ENCODE peak calls at places on chromosome 16, in four cellular contexts. One of them, this sample, is unnamed.

GRCh38 chr16:54072237-54072636 is 214.3 kb downstream of the IRX3 start:
- DNase-seq in cardiac muscle cell: no peak
- DNase-seq in activated naive CD4-positive, alpha-beta T cell treated with Interleukin-2 at 50 U/mL for 16 hours: no peak
- DNase-seq in NCI-H748 treated with DMSO at 0.1 percent for 48 hours: no peak
- DNase-seq in this sample: no peak

GRCh38 chr16:10172848-10173655 is 9.2 kb downstream of the GRIN2A start:
- DNase-seq in activated naive CD4-positive, alpha-beta T cell treated with Interleukin-2 at 50 U/mL for 16 hours: no peak
- DNase-seq in NCI-H748 treated with DMSO at 0.1 percent for 48 hours: no peak
- DNase-seq in cardiac muscle cell: no peak
- DNase-seq in this sample: no peak

GRCh38 chr16:83653785-83654184 is 154.0 kb upstream of the HSBP1 start:
- DNase-seq in cardiac muscle cell: peak
- DNase-seq in activated naive CD4-positive, alpha-beta T cell treated with Interleukin-2 at 50 U/mL for 16 hours: no peak
- DNase-seq in NCI-H748 treated with DMSO at 0.1 percent for 48 hours: no peak
- DNase-seq in this sample: no peak

GRCh38 chr16:88534731-88535141 is 35.5 kb upstream of the ZC3H18 start:
- DNase-seq in NCI-H748 treated with DMSO at 0.1 percent for 48 hours: no peak
- DNase-seq in activated naive CD4-positive, alpha-beta T cell treated with Interleukin-2 at 50 U/mL for 16 hours: peak
- DNase-seq in cardiac muscle cell: peak
- DNase-seq in this sample: no peak

GRCh38 chr16:87895641-87896141 is 26.4 kb upstream of the SLC7A5 start:
- DNase-seq in activated naive CD4-positive, alpha-beta T cell treated with Interleukin-2 at 50 U/mL for 16 hours: peak
- DNase-seq in cardiac muscle cell: peak
- DNase-seq in NCI-H748 treated with DMSO at 0.1 percent for 48 hours: no peak
- DNase-seq in this sample: no peak

GRCh38 chr16:30721606-30722005 is 22.6 kb downstream of the SRCAP start:
- DNase-seq in cardiac muscle cell: no peak
- DNase-seq in NCI-H748 treated with DMSO at 0.1 percent for 48 hours: no peak
- DNase-seq in activated naive CD4-positive, alpha-beta T cell treated with Interleukin-2 at 50 U/mL for 16 hours: no peak
- DNase-seq in this sample: no peak

GRCh38 chr16:84115919-84116719 is 623 bp downstream of the MBTPS1 start:
- DNase-seq in NCI-H748 treated with DMSO at 0.1 percent for 48 hours: no peak
- DNase-seq in cardiac muscle cell: peak
- DNase-seq in activated naive CD4-positive, alpha-beta T cell treated with Interleukin-2 at 50 U/mL for 16 hours: no peak
- DNase-seq in this sample: no peak

GRCh38 chr16:29775742-29776408 is 2.2 kb upstream of the ZG16 start:
- DNase-seq in cardiac muscle cell: peak
- DNase-seq in NCI-H748 treated with DMSO at 0.1 percent for 48 hours: no peak
- DNase-seq in activated naive CD4-positive, alpha-beta T cell treated with Interleukin-2 at 50 U/mL for 16 hours: no peak
- DNase-seq in this sample: no peak

GRCh38 chr16:89471225-89471624 is 19.1 kb downstream of the ANKRD11 start:
- DNase-seq in NCI-H748 treated with DMSO at 0.1 percent for 48 hours: no peak
- DNase-seq in cardiac muscle cell: peak
- DNase-seq in activated naive CD4-positive, alpha-beta T cell treated with Interleukin-2 at 50 U/mL for 16 hours: no peak
- DNase-seq in this sample: no peak

GRCh38 chr16:54946909-54947308 is 16.2 kb downstream of the IRX5 start:
- DNase-seq in NCI-H748 treated with DMSO at 0.1 percent for 48 hours: no peak
- DNase-seq in cardiac muscle cell: no peak
- DNase-seq in activated naive CD4-positive, alpha-beta T cell treated with Interleukin-2 at 50 U/mL for 16 hours: no peak
- DNase-seq in this sample: peak

GRCh38 chr16:77955127-77955526 is 67.2 kb upstream of the CLEC3A start:
- DNase-seq in activated naive CD4-positive, alpha-beta T cell treated with Interleukin-2 at 50 U/mL for 16 hours: no peak
- DNase-seq in NCI-H748 treated with DMSO at 0.1 percent for 48 hours: no peak
- DNase-seq in cardiac muscle cell: no peak
- DNase-seq in this sample: no peak

GRCh38 chr16:80743772-80744171 is 60.6 kb downstream of the CDYL2 start:
- DNase-seq in cardiac muscle cell: no peak
- DNase-seq in NCI-H748 treated with DMSO at 0.1 percent for 48 hours: no peak
- DNase-seq in activated naive CD4-positive, alpha-beta T cell treated with Interleukin-2 at 50 U/mL for 16 hours: no peak
- DNase-seq in this sample: no peak

This sample was measured in A673.